ENCODE peak calls at places on chromosomes 7 and 10, in eight cellular contexts. I, H, R, Q, N, X, K and M are unnamed samples.

GRCh38 chr10:123891147-123892011 is at the start of gene CPXM2:
- DNase-seq in H (peak), N (no peak), Q (no peak), X (no peak), I (peak), R (no peak), K (peak), M (peak)

GRCh38 chr10:131694168-131694962 is 206.4 kb upstream of the PPP2R2D start:
- DNase-seq in H (no peak), N (no peak), X (no peak), I (no peak), K (no peak), Q (no peak), R (no peak), M (peak)

GRCh38 chr7:22350466-22351328 is 6.3 kb downstream of the RAPGEF5 start:
- DNase-seq in Q (no peak), N (no peak), I (no peak), H (no peak), R (no peak), X (peak), K (no peak), M (no peak)

GRCh38 chr7:1763033-1763432 is 93.0 kb downstream of the ELFN1 start:
- DNase-seq in I (no peak), K (no peak), R (no peak), N (no peak), Q (no peak), H (no peak), X (no peak), M (no peak)

GRCh38 chr7:104096683-104097082 is 107.2 kb upstream of the RELN start:
- DNase-seq in X (no peak), K (no peak), R (no peak), H (no peak), N (peak), I (no peak), Q (no peak), M (peak)

GRCh38 chr7:89584896-89585295 is 569.4 kb upstream of the STEAP1 start:
- DNase-seq in K (no peak), H (no peak), N (no peak), I (no peak), X (no peak), Q (no peak), R (no peak), M (no peak)

GRCh38 chr7:29843106-29843505 is 36.8 kb downstream of the WIPF3 start:
- DNase-seq in H (no peak), R (no peak), Q (no peak), I (no peak), K (no peak), N (no peak), X (no peak), M (no peak)

GRCh38 chr10:31615129-31615528 is 296.1 kb downstream of the ZEB1 start:
- DNase-seq in N (no peak), X (no peak), K (no peak), Q (no peak), R (no peak), I (no peak), H (no peak), M (no peak)

GRCh38 chr10:1036341-1036791 is 10.7 kb upstream of the IDI2 start:
- DNase-seq in H (no peak), X (no peak), Q (no peak), N (peak), I (no peak), K (no peak), R (no peak), M (peak)

GRCh38 chr7:154903083-154903731 is 99.7 kb downstream of the PAXIP1 start:
- DNase-seq in N (no peak), K (no peak), R (no peak), I (no peak), H (no peak), Q (no peak), X (no peak), M (no peak)

GRCh38 chr10:110708776-110709443 is 64.8 kb downstream of the RBM20 start:
- DNase-seq in N (no peak), Q (no peak), R (no peak), I (no peak), X (no peak), H (peak), K (no peak), M (peak)

GRCh38 chr7:71130280-71130679 is 1.7 kb upstream of the GALNT17 start:
- DNase-seq in I (no peak), R (no peak), Q (no peak), K (no peak), X (no peak), N (no peak), H (no peak), M (no peak)

GRCh38 chr7:71132521-71133231 is 732 bp downstream of the GALNT17 start:
- DNase-seq in I (no peak), R (no peak), X (no peak), N (no peak), Q (no peak), K (no peak), H (peak), M (peak)

GRCh38 chr7:71133232-71133622 is 1.3 kb downstream of the GALNT17 start:
- DNase-seq in N (no peak), K (no peak), H (no peak), X (no peak), Q (no peak), I (no peak), R (no peak), M (peak)

GRCh38 chr7:71131256-71131752 is 640 bp upstream of the GALNT17 start:
- DNase-seq in Q (peak), R (no peak), H (peak), N (no peak), X (no peak), I (no peak), K (peak), M (peak)

DNA sequence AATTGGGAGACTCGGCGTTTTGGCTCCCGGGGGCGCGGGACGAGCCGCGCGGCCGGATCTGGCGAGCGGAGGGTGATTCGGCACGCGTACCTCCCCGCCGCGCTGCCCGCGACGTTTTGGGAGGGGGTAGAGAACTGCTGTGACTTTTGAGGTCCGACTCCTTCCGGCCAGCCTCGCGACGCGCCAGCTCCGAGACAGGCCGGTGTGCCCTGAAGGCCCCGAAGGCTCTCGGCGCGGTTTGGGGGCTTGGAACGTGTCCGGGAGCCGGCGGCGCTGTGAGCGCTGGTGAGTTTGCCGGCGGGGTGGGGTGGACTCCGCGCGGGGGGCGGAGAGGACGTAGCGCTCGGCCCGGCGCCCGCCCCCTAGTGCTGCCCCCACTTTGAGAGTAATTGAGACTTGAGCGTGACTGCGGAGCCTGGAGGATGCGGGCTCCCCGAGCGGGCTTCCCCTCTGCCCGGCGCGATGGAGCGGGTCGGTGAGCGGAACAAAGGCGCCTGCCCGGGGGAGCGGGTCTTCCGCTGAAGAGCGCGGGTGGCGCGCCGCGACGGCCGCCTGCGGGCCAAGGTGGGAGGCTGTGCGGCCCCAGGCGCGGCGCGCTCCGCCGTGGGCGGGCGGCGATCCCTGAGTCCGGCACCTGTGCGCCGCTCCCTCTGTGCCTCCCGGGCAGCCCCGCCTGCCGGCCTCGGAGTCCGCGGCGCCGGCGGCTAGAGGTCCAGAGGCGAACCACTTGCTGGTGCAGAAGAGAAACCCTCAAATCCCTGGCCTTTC is at the start of gene GALNT17:
- DNase-seq in Q (no peak), R (no peak), H (no peak), K (no peak), I (no peak), N (no peak), X (no peak), M (no peak)
- H3K4me3 ChIP-seq in Q (peak), R (peak), H (peak), K (peak), I (peak), N (peak), X (no peak), M (peak)

DNA sequence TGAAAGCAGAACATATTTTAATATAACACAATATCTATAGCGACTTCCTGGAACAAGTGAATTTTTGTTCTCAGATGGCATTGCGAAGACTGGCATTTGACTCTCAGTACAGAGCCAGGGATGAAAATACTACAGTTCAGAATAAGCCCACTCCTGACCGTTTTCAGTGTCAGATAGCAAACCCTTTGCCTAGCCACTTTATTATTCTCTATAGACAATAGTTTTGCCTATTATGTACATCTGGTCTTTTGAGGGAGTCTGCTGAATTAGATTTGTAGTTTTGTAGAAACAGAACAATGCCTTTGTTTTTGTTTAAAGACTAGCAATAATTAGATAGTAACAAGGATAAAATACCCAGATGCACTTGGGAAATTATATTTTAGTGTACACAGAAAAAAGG is 2.3 kb downstream of the MINPP1 start:
- DNase-seq in Q (no peak), K (no peak), X (no peak), N (no peak), R (no peak), H (no peak), I (no peak), M (no peak)
- H3K4me3 ChIP-seq in Q (no peak), K (no peak), X (no peak), N (no peak), R (no peak), H (no peak), I (no peak), M (peak)

GRCh38 chr10:71847418-71847817 is 3.6 kb downstream of the PSAP start:
- DNase-seq in H (no peak), I (no peak), X (no peak), R (no peak), N (no peak), Q (no peak), K (no peak), M (no peak)

GRCh38 chr10:71850021-71850744 is 868 bp downstream of the PSAP start:
- DNase-seq in I (no peak), K (no peak), Q (no peak), X (no peak), R (no peak), H (no peak), N (no peak), M (no peak)

GRCh38 chr10:71846816-71847215 is 4.2 kb downstream of the PSAP start:
- DNase-seq in N (no peak), Q (no peak), X (no peak), I (no peak), H (no peak), R (no peak), K (no peak), M (no peak)

GRCh38 chr10:71849461-71849908 is 1.6 kb downstream of the PSAP start:
- DNase-seq in H (no peak), X (no peak), Q (no peak), N (no peak), R (no peak), K (no peak), I (no peak), M (no peak)

DNA sequence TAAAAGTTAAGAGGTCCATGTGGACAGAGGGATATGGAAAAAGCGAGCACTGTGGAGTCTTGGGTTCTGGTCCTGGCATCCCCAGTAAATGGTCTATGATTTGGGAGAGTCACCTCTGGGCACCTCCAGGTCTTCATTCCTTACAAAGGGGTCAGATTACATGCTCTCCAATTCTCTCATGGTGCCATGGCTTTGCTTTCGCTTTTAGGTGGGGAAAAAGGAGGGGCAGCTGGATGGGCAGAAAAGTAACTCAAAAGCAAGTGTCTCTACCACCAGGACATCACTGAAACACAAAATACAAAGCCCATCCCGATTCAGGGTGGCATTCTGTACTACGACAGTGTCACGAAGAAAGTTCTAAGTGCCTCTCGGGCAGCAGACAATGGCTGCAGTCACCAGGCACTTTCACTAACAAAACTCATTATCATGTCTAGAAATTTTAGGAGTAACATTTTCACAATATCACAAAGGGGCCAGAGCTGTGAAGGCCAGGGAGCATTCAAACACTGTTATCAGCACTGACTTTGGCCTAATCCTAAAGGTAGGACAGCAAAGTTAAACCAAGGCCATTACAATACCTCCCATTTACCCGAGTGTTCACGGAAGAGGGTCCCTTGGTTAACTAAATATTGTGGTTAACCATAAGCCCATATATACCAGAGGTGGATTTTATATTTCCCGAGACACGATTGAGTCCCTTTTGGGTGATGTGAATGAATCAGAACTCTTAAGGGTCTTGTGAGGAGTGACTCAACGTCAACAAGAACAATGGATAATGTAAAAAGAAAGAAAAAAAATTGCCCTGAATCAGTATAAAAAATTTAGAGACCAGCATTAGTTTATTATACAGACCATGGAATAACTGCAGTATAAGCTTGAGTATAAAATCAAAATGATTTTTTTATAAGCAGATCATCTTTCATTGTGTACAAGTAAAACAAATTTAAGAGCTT is 2.5 kb downstream of the PSAP start:
- DNase-seq in N (no peak), H (no peak), Q (no peak), I (no peak), K (no peak), R (no peak), X (no peak), M (no peak)
- H3K4me3 ChIP-seq in N (peak), H (no peak), Q (no peak), I (no peak), K (no peak), R (peak), X (no peak), M (peak)

GRCh38 chr10:6194291-6194690 is 8.4 kb upstream of the PFKFB3 start:
- DNase-seq in Q (no peak), R (no peak), K (no peak), X (no peak), H (no peak), N (no peak), I (no peak), M (no peak)

GRCh38 chr10:6197274-6197673 is 5.5 kb upstream of the PFKFB3 start:
- DNase-seq in N (no peak), I (no peak), X (no peak), K (no peak), H (no peak), R (no peak), Q (no peak), M (no peak)

GRCh38 chr10:6199131-6199733 is 3.5 kb upstream of the PFKFB3 start:
- DNase-seq in Q (no peak), R (no peak), H (no peak), N (no peak), K (no peak), X (no peak), I (no peak), M (no peak)

GRCh38 chr10:6195376-6195775 is 7.4 kb upstream of the PFKFB3 start:
- DNase-seq in X (no peak), R (peak), K (peak), I (no peak), H (no peak), Q (no peak), N (no peak), M (no peak)

GRCh38 chr10:6195891-6196290 is 6.8 kb upstream of the PFKFB3 start:
- DNase-seq in K (peak), N (no peak), H (peak), I (no peak), Q (no peak), X (no peak), R (no peak), M (no peak)
- H3K4me3 ChIP-seq in K (no peak), N (no peak), H (no peak), I (no peak), Q (no peak), X (no peak), R (peak), M (no peak)

DNA sequence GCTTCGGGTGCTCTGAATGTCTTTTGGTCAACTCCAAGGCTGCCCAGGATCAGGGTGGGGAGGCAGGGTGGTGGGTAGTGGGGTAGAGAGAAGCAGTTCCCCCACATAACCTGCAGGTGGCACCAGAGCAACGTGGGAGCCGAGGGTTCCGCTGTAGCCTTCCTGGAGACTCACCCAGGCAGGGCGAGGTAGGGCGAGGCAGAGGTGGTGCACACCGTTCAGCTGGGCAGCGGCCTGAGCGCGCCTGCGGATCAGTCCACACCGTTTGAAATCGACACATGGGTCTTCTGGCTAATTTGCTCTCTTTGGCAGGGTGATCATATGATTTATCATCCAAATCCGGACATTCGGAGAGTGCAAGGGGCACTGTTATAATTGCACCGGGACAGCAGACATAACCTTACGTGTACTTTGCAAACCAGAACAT is 41.4 kb upstream of the MAP3K8 start:
- DNase-seq in R (peak), H (peak), N (peak), I (no peak), X (no peak), Q (no peak), K (peak), M (peak)
- H3K4me3 ChIP-seq in R (peak), H (no peak), N (no peak), I (no peak), X (no peak), Q (no peak), K (no peak), M (no peak)

DNA sequence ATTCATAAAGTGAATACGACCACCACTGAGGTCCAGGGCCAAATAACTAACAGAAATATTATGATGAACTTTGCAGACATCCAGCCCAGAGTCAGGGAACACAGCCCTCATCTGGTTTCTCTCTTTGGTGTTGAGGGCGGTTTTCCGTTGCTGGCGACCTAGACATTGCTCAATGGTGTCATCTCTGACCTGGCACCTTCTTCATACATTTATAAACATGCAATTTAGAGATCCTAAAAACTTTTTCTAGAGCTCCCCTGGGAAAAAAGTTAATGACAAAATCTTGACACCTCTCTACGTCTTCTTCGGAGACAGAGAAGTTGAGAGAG is 301 bp upstream of the TET1 start:
- DNase-seq in N (no peak), X (no peak), Q (no peak), R (no peak), K (no peak), I (no peak), H (peak), M (no peak)
- H3K4me3 ChIP-seq in N (peak), X (peak), Q (peak), R (peak), K (peak), I (peak), H (peak), M (peak)